ENCODE peak calls at places on chromosomes 2 and 18, in eight cellular contexts. One of them, this sample, is unnamed. For H3K9me3, the result is how much of the 10 kb centered on the place peaks cover.

GRCh38 chr18:54209471-54210180 is 14.8 kb downstream of the MBD2 start:
- DNase-seq in endothelial cell of umbilical vein: no peak
- DNase-seq in tibial artery: no peak
- DNase-seq in WERI-Rb-1: no peak
- DNase-seq in left ventricle myocardium inferior: no peak
- DNase-seq in HCT116: no peak
- DNase-seq in cardiac muscle cell: no peak
- DNase-seq in H9: no peak
- DNase-seq in this sample: no peak

GRCh38 chr18:13253786-13254755 is 35.5 kb downstream of the LDLRAD4 start:
- DNase-seq in endothelial cell of umbilical vein: no peak
- DNase-seq in tibial artery: peak
- DNase-seq in WERI-Rb-1: no peak
- DNase-seq in left ventricle myocardium inferior: no peak
- DNase-seq in HCT116: no peak
- DNase-seq in cardiac muscle cell: no peak
- DNase-seq in H9: no peak
- DNase-seq in this sample: no peak

GRCh38 chr2:31217465-31218200 is at the start of gene CAPN14:
- DNase-seq in endothelial cell of umbilical vein: no peak
- DNase-seq in tibial artery: no peak
- DNase-seq in WERI-Rb-1: peak
- DNase-seq in left ventricle myocardium inferior: no peak
- DNase-seq in HCT116: no peak
- DNase-seq in cardiac muscle cell: no peak
- DNase-seq in H9: no peak
- DNase-seq in this sample: no peak

GRCh38 chr2:136058262-136058661 is 59.7 kb downstream of the CXCR4 start:
- DNase-seq in endothelial cell of umbilical vein: no peak
- DNase-seq in tibial artery: no peak
- DNase-seq in WERI-Rb-1: no peak
- DNase-seq in left ventricle myocardium inferior: no peak
- DNase-seq in HCT116: no peak
- DNase-seq in cardiac muscle cell: peak
- DNase-seq in H9: no peak
- DNase-seq in this sample: no peak

GRCh38 chr2:217314021-217314460 is 454.2 kb upstream of the TNP1 start:
- DNase-seq in endothelial cell of umbilical vein: no peak
- DNase-seq in tibial artery: no peak
- DNase-seq in WERI-Rb-1: no peak
- DNase-seq in left ventricle myocardium inferior: no peak
- DNase-seq in HCT116: no peak
- DNase-seq in cardiac muscle cell: no peak
- DNase-seq in H9: no peak
- DNase-seq in this sample: no peak

GRCh38 chr2:134377730-134378129 is 123.9 kb downstream of the MGAT5 start:
- DNase-seq in endothelial cell of umbilical vein: no peak
- DNase-seq in tibial artery: no peak
- DNase-seq in WERI-Rb-1: no peak
- DNase-seq in left ventricle myocardium inferior: no peak
- DNase-seq in HCT116: no peak
- DNase-seq in cardiac muscle cell: no peak
- DNase-seq in H9: no peak
- DNase-seq in this sample: no peak

GRCh38 chr2:177828546-177828945 is 244.0 kb downstream of the PDE11A start:
- DNase-seq in endothelial cell of umbilical vein: no peak
- DNase-seq in tibial artery: no peak
- DNase-seq in WERI-Rb-1: no peak
- DNase-seq in left ventricle myocardium inferior: no peak
- DNase-seq in HCT116: no peak
- DNase-seq in cardiac muscle cell: no peak
- DNase-seq in H9: no peak
- DNase-seq in this sample: no peak

GRCh38 chr2:26292646-26293045 is 47.9 kb downstream of the HADHB start:
- DNase-seq in endothelial cell of umbilical vein: no peak
- DNase-seq in tibial artery: no peak
- DNase-seq in WERI-Rb-1: no peak
- DNase-seq in left ventricle myocardium inferior: no peak
- DNase-seq in HCT116: no peak
- DNase-seq in cardiac muscle cell: no peak
- DNase-seq in H9: no peak
- DNase-seq in this sample: no peak

GRCh38 chr2:226707500-226707899 is 92.1 kb downstream of the IRS1 start:
- DNase-seq in endothelial cell of umbilical vein: no peak
- DNase-seq in tibial artery: no peak
- DNase-seq in WERI-Rb-1: no peak
- DNase-seq in left ventricle myocardium inferior: no peak
- DNase-seq in HCT116: no peak
- DNase-seq in cardiac muscle cell: no peak
- DNase-seq in H9: no peak
- DNase-seq in this sample: no peak

GRCh38 chr18:48713302-48713701 is 174.5 kb downstream of the CTIF start:
- DNase-seq in endothelial cell of umbilical vein: peak
- DNase-seq in tibial artery: peak
- DNase-seq in WERI-Rb-1: no peak
- DNase-seq in left ventricle myocardium inferior: peak
- DNase-seq in HCT116: no peak
- DNase-seq in cardiac muscle cell: no peak
- DNase-seq in H9: no peak
- DNase-seq in this sample: peak

GRCh38 chr2:239143858-239144712 is 256.7 kb downstream of the HDAC4 start:
- DNase-seq in endothelial cell of umbilical vein: peak
- DNase-seq in tibial artery: no peak
- DNase-seq in WERI-Rb-1: peak
- DNase-seq in left ventricle myocardium inferior: no peak
- DNase-seq in HCT116: peak
- DNase-seq in cardiac muscle cell: peak
- DNase-seq in H9: peak
- DNase-seq in this sample: no peak

GRCh38 chr2:118374974-118375745 is 286.9 kb downstream of the INSIG2 start:
- DNase-seq in endothelial cell of umbilical vein: no peak
- DNase-seq in tibial artery: no peak
- DNase-seq in WERI-Rb-1: no peak
- DNase-seq in left ventricle myocardium inferior: no peak
- DNase-seq in HCT116: no peak
- DNase-seq in cardiac muscle cell: no peak
- DNase-seq in H9: no peak
- DNase-seq in this sample: no peak

GRCh38 chr2:120390381-120391055 is 44.6 kb downstream of the INHBB start:
- DNase-seq in endothelial cell of umbilical vein: no peak
- DNase-seq in tibial artery: peak
- DNase-seq in WERI-Rb-1: no peak
- DNase-seq in left ventricle myocardium inferior: no peak
- DNase-seq in HCT116: no peak
- DNase-seq in cardiac muscle cell: no peak
- DNase-seq in H9: no peak
- DNase-seq in this sample: peak

GRCh38 chr2:172096661-172097547 is 5.8 kb downstream of the DLX2 start:
- DNase-seq in endothelial cell of umbilical vein: peak
- DNase-seq in tibial artery: no peak
- DNase-seq in WERI-Rb-1: no peak
- DNase-seq in left ventricle myocardium inferior: no peak
- DNase-seq in HCT116: no peak
- DNase-seq in cardiac muscle cell: no peak
- DNase-seq in H9: no peak
- DNase-seq in this sample: no peak

GRCh38 chr2:181104512-181105121 is 124.2 kb downstream of the UBE2E3 start:
- DNase-seq in endothelial cell of umbilical vein: peak
- DNase-seq in tibial artery: no peak
- DNase-seq in WERI-Rb-1: peak
- DNase-seq in left ventricle myocardium inferior: no peak
- DNase-seq in HCT116: peak
- DNase-seq in cardiac muscle cell: peak
- DNase-seq in H9: no peak
- DNase-seq in this sample: no peak

GRCh38 chr2:71082402-71083252 is 14.2 kb downstream of the NAGK start:
- DNase-seq in endothelial cell of umbilical vein: no peak
- DNase-seq in tibial artery: no peak
- DNase-seq in WERI-Rb-1: no peak
- DNase-seq in left ventricle myocardium inferior: no peak
- DNase-seq in HCT116: no peak
- DNase-seq in cardiac muscle cell: no peak
- DNase-seq in H9: no peak
- DNase-seq in this sample: no peak

GRCh38 chr18:26526128-26526965 is 22.0 kb downstream of the KCTD1 start:
- DNase-seq in endothelial cell of umbilical vein: no peak
- DNase-seq in tibial artery: no peak
- DNase-seq in WERI-Rb-1: no peak
- DNase-seq in left ventricle myocardium inferior: no peak
- DNase-seq in HCT116: no peak
- DNase-seq in cardiac muscle cell: no peak
- DNase-seq in H9: peak
- DNase-seq in this sample: no peak

GRCh38 chr2:20225294-20226151 is 593 bp upstream of the SDC1 start:
- DNase-seq in endothelial cell of umbilical vein: peak
- DNase-seq in tibial artery: peak
- DNase-seq in WERI-Rb-1: peak
- DNase-seq in left ventricle myocardium inferior: peak
- DNase-seq in HCT116: peak
- DNase-seq in cardiac muscle cell: peak
- DNase-seq in H9: peak
- DNase-seq in this sample: no peak

GRCh38 chr2:28193552-28194383 is 198.9 kb upstream of the FOSL2 start:
- DNase-seq in endothelial cell of umbilical vein: peak
- DNase-seq in tibial artery: no peak
- DNase-seq in WERI-Rb-1: peak
- DNase-seq in left ventricle myocardium inferior: no peak
- DNase-seq in HCT116: no peak
- DNase-seq in cardiac muscle cell: no peak
- DNase-seq in H9: no peak
- DNase-seq in this sample: no peak

GRCh38 chr2:44550571-44550970 is 188.8 kb downstream of the CAMKMT start:
- DNase-seq in endothelial cell of umbilical vein: peak
- DNase-seq in tibial artery: no peak
- DNase-seq in WERI-Rb-1: no peak
- DNase-seq in left ventricle myocardium inferior: no peak
- DNase-seq in HCT116: no peak
- DNase-seq in cardiac muscle cell: no peak
- DNase-seq in H9: no peak
- DNase-seq in this sample: no peak

DNA sequence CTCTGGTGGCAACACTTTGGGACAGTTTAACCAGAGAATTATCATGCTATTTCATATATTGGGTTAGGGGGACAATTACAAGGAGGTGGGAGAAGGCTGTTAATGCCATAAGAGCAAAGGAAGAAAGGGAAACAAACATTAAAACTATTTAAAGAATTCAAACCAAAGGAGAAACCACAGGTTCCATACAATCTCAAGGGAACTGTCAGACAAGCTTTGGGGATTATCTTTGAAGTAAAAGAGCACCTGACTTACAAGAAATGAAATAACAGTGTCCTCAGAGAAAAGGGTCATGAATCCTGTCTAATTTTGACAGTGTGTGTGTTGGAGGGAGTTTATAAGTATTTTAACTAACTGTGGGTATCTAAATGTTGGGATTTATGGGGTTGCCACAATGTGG is 44.4 kb downstream of the CERS6 start:
- DNase-seq in endothelial cell of umbilical vein: no peak
- DNase-seq in tibial artery: no peak
- DNase-seq in WERI-Rb-1: no peak
- DNase-seq in left ventricle myocardium inferior: no peak
- DNase-seq in HCT116: no peak
- DNase-seq in cardiac muscle cell: no peak
- DNase-seq in H9: no peak
- DNase-seq in this sample: no peak
- H3K9me3 ChIP-seq in endothelial cell of umbilical vein: under half
- H3K9me3 ChIP-seq in tibial artery: under half
- H3K9me3 ChIP-seq in WERI-Rb-1: under half
- H3K9me3 ChIP-seq in left ventricle myocardium inferior: under half
- H3K9me3 ChIP-seq in HCT116: under half
- H3K9me3 ChIP-seq in cardiac muscle cell: under half
- H3K9me3 ChIP-seq in H9: under half
- H3K9me3 ChIP-seq in this sample: under half

GRCh38 chr2:179991344-179991743 is 15.8 kb downstream of the CWC22 start:
- DNase-seq in endothelial cell of umbilical vein: no peak
- DNase-seq in tibial artery: no peak
- DNase-seq in WERI-Rb-1: peak
- DNase-seq in left ventricle myocardium inferior: no peak
- DNase-seq in HCT116: no peak
- DNase-seq in cardiac muscle cell: no peak
- DNase-seq in H9: peak
- DNase-seq in this sample: no peak
- TF ChIP-seq CTCF in endothelial cell of umbilical vein: no peak
- TF ChIP-seq CTCF in tibial artery: no peak
- TF ChIP-seq CTCF in WERI-Rb-1: no peak
- TF ChIP-seq CTCF in left ventricle myocardium inferior: no peak
- TF ChIP-seq CTCF in HCT116: peak
- TF ChIP-seq CTCF in cardiac muscle cell: no peak
- TF ChIP-seq CTCF in H9: peak
- TF ChIP-seq CTCF in this sample: no peak

DNA sequence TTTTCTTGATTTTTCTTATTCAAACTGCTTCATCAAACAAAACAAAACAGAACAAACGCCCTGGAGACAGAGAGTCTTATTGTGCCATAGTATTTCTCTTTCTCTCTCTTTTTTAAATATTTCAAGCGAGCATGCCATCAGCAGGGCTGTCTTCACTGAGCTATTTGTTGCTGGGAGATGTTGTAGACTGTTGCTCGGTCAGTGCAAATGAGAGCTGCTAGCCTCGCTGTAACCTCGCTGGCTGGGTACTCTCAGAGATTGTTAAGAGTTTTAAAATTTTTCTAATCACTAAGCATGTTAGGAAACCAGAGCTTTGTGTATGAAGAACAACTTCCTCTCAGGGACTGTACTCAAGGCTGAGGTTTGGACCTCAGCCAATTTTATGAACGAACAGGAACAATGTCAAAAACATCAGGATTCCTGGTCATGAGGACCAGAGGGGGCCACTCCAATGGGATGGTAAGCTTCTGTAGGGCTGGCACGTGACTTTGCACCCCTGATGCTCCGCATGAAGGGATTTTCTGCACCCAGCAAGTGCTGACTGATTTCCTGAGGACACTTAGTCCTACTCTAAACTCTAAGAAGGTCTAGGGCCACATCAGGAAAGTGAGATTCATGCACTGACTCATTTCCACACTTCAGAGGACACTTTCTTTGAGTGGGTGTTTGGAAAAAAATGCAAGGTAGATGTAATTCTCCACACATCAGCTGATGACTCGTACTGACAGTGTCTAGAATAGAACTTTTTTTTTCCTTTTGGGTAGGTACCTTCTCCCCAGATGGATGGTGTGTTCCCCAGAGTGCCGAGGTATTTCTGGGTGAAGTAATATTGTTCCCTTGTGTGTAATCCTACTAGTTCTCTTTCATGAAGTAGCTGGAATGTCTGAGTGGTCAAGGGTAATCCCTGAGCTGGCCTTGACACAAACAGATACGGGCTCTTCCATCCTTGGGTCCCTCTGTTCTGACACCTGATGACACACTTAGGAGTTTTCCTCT is 59.7 kb upstream of the IL1R1 start:
- DNase-seq in endothelial cell of umbilical vein: peak
- DNase-seq in tibial artery: peak
- DNase-seq in WERI-Rb-1: no peak
- DNase-seq in left ventricle myocardium inferior: no peak
- DNase-seq in HCT116: peak
- DNase-seq in cardiac muscle cell: no peak
- DNase-seq in H9: no peak
- DNase-seq in this sample: no peak
- H3K27ac ChIP-seq in endothelial cell of umbilical vein: peak
- H3K27ac ChIP-seq in tibial artery: peak
- H3K27ac ChIP-seq in WERI-Rb-1: no peak
- H3K27ac ChIP-seq in left ventricle myocardium inferior: peak
- H3K27ac ChIP-seq in HCT116: no peak
- H3K27ac ChIP-seq in cardiac muscle cell: no peak
- H3K27ac ChIP-seq in H9: no peak
- H3K27ac ChIP-seq in this sample: peak

GRCh38 chr2:46520108-46520507 is 40.7 kb downstream of the TMEM247 start:
- DNase-seq in endothelial cell of umbilical vein: no peak
- DNase-seq in tibial artery: no peak
- DNase-seq in WERI-Rb-1: no peak
- DNase-seq in left ventricle myocardium inferior: no peak
- DNase-seq in HCT116: no peak
- DNase-seq in cardiac muscle cell: no peak
- DNase-seq in H9: no peak
- DNase-seq in this sample: no peak
- H3K9me3 ChIP-seq in endothelial cell of umbilical vein: under half
- H3K9me3 ChIP-seq in tibial artery: under half
- H3K9me3 ChIP-seq in WERI-Rb-1: under half
- H3K9me3 ChIP-seq in left ventricle myocardium inferior: under half
- H3K9me3 ChIP-seq in HCT116: under half
- H3K9me3 ChIP-seq in cardiac muscle cell: under half
- H3K9me3 ChIP-seq in H9: under half
- H3K9me3 ChIP-seq in this sample: under half

This sample was measured in psoas muscle.